ENCODE peak calls at places on chromosomes 12 and 14, in four cellular contexts. One of them, this sample, is unnamed.

GRCh38 chr14:103538291-103539055 is 9.5 kb downstream of the TRMT61A start:
- DNase-seq in hepatocyte: no peak
- DNase-seq in uterus: no peak
- DNase-seq in transverse colon: no peak
- DNase-seq in this sample: peak; percentile 68

GRCh38 chr12:25840678-25841077 is 117.8 kb upstream of the RASSF8 start:
- DNase-seq in hepatocyte: no peak
- DNase-seq in uterus: no peak
- DNase-seq in transverse colon: no peak
- DNase-seq in this sample: no peak

GRCh38 chr12:77228376-77228775 is 163.0 kb upstream of the E2F7 start:
- DNase-seq in hepatocyte: no peak
- DNase-seq in uterus: no peak
- DNase-seq in transverse colon: no peak
- DNase-seq in this sample: no peak

GRCh38 chr14:92942576-92942975 is 19.6 kb downstream of the CHGA start:
- DNase-seq in hepatocyte: no peak
- DNase-seq in uterus: no peak
- DNase-seq in transverse colon: no peak
- DNase-seq in this sample: no peak

GRCh38 chr14:70045296-70045695 is 143.5 kb downstream of the SLC8A3 start:
- DNase-seq in hepatocyte: no peak
- DNase-seq in uterus: no peak
- DNase-seq in transverse colon: no peak
- DNase-seq in this sample: no peak

GRCh38 chr12:103768467-103769123 is 72.4 kb downstream of the NT5DC3 start:
- DNase-seq in hepatocyte: no peak
- DNase-seq in uterus: no peak
- DNase-seq in transverse colon: no peak
- DNase-seq in this sample: no peak

GRCh38 chr14:97218713-97219355 is 421.7 kb downstream of the VRK1 start:
- DNase-seq in hepatocyte: peak; percentile 16
- DNase-seq in uterus: no peak
- DNase-seq in transverse colon: no peak
- DNase-seq in this sample: peak; percentile 30

GRCh38 chr12:120652671-120653435 is 12.4 kb downstream of the CABP1 start:
- DNase-seq in hepatocyte: no peak
- DNase-seq in uterus: no peak
- DNase-seq in transverse colon: no peak
- DNase-seq in this sample: no peak

GRCh38 chr14:28635387-28635786 is 131.2 kb upstream of the FOXG1 start:
- DNase-seq in hepatocyte: peak; percentile 57
- DNase-seq in uterus: no peak
- DNase-seq in transverse colon: no peak
- DNase-seq in this sample: no peak

GRCh38 chr14:72824051-72824450 is 69.8 kb downstream of the DPF3 start:
- DNase-seq in hepatocyte: no peak
- DNase-seq in uterus: no peak
- DNase-seq in transverse colon: no peak
- DNase-seq in this sample: no peak

GRCh38 chr12:48961801-48962200 is 4.5 kb upstream of the ARF3 start:
- DNase-seq in hepatocyte: no peak
- DNase-seq in uterus: no peak
- DNase-seq in transverse colon: no peak
- DNase-seq in this sample: no peak

GRCh38 chr12:87520968-87521367 is 508.2 kb downstream of the C12orf50 start:
- DNase-seq in hepatocyte: no peak
- DNase-seq in uterus: no peak
- DNase-seq in transverse colon: no peak
- DNase-seq in this sample: no peak
- H3K9me3 ChIP-seq in hepatocyte: no peaks in the 10 kb centered on the region
- H3K9me3 ChIP-seq in uterus: no peaks in the 10 kb centered on the region
- H3K9me3 ChIP-seq in transverse colon: no peaks in the 10 kb centered on the region
- H3K9me3 ChIP-seq in this sample: no peaks in the 10 kb centered on the region

GRCh38 chr12:132204822-132205270 is 60.6 kb downstream of the NOC4L start:
- DNase-seq in hepatocyte: no peak
- DNase-seq in uterus: no peak
- DNase-seq in transverse colon: no peak
- DNase-seq in this sample: no peak

GRCh38 chr12:132201391-132202120 is 57.3 kb downstream of the NOC4L start:
- DNase-seq in hepatocyte: no peak
- DNase-seq in uterus: no peak
- DNase-seq in transverse colon: no peak
- DNase-seq in this sample: no peak

GRCh38 chr12:132204064-132204821 is 60.0 kb downstream of the NOC4L start:
- DNase-seq in hepatocyte: no peak
- DNase-seq in uterus: no peak
- DNase-seq in transverse colon: no peak
- DNase-seq in this sample: no peak

GRCh38 chr12:132200800-132201199 is 56.5 kb downstream of the NOC4L start:
- DNase-seq in hepatocyte: no peak
- DNase-seq in uterus: no peak
- DNase-seq in transverse colon: no peak
- DNase-seq in this sample: no peak

GRCh38 chr12:132202929-132203721 is 58.9 kb downstream of the NOC4L start:
- DNase-seq in hepatocyte: no peak
- DNase-seq in uterus: no peak
- DNase-seq in transverse colon: no peak
- DNase-seq in this sample: no peak
- H3K9me3 ChIP-seq in hepatocyte: no peaks in the 10 kb centered on the region
- H3K9me3 ChIP-seq in uterus: no peaks in the 10 kb centered on the region
- H3K9me3 ChIP-seq in transverse colon: no peaks in the 10 kb centered on the region
- H3K9me3 ChIP-seq in this sample: no peaks in the 10 kb centered on the region

GRCh38 chr14:105848570-105848969 is 322.2 kb downstream of the TMEM121 start:
- DNase-seq in hepatocyte: no peak
- DNase-seq in uterus: no peak
- DNase-seq in transverse colon: no peak
- DNase-seq in this sample: no peak
- H3K9me3 ChIP-seq in hepatocyte: no peaks in the 10 kb centered on the region
- H3K9me3 ChIP-seq in uterus: no peaks in the 10 kb centered on the region
- H3K9me3 ChIP-seq in transverse colon: no peaks in the 10 kb centered on the region
- H3K9me3 ChIP-seq in this sample: no peaks in the 10 kb centered on the region

GRCh38 chr12:72684491-72684890 is 412.3 kb downstream of the TRHDE start:
- DNase-seq in hepatocyte: no peak
- DNase-seq in uterus: no peak
- DNase-seq in transverse colon: no peak
- DNase-seq in this sample: no peak

GRCh38 chr12:72677187-72677586 is 405.0 kb downstream of the TRHDE start:
- DNase-seq in hepatocyte: no peak
- DNase-seq in uterus: no peak
- DNase-seq in transverse colon: no peak
- DNase-seq in this sample: no peak

GRCh38 chr12:72679147-72679757 is 407.1 kb downstream of the TRHDE start:
- DNase-seq in hepatocyte: no peak
- DNase-seq in uterus: no peak
- DNase-seq in transverse colon: no peak
- DNase-seq in this sample: no peak

DNA sequence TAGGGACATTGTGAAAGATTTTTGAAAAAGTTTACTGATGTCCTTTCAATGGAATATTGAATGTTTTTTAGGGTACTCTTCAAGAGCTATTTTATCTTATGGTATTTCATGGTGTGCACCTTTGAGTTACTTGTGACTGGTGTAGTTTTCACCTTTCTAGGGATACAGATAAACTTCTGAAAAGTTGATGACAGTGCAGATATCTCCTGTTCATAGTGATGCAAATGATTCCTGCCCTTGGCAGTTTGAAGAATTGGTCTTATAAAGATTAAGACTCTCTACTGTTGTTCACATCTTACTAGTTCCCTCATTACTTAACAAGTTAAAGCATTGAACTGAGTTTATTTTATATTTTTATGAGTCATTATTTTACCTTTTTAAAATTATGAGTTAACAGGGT is 408.9 kb downstream of the TRHDE start:
- DNase-seq in hepatocyte: no peak
- DNase-seq in uterus: no peak
- DNase-seq in transverse colon: no peak
- DNase-seq in this sample: no peak
- H3K9me3 ChIP-seq in hepatocyte: no peaks in the 10 kb centered on the region
- H3K9me3 ChIP-seq in uterus: no peaks in the 10 kb centered on the region
- H3K9me3 ChIP-seq in transverse colon: no peaks in the 10 kb centered on the region
- H3K9me3 ChIP-seq in this sample: no peaks in the 10 kb centered on the region

DNA sequence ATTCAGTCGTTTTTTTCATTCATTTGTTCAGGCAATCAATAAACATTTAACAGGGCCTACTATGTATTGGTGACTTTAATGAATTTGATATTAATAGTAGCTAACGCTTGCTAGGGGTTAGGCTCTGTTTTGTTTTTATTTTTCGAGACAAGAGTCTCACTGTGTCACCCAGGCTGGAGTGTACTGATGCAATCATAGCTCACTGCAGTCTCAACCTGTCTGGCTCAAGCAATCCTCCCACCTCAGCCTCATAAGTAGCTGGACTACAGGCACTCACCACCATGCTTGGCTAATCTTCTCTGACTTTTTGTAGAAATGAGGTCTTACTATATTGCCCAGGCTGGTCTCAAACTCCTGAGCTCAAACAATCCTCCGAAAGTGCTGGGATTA is 25.6 kb upstream of the MED13L start:
- DNase-seq in hepatocyte: no peak
- DNase-seq in uterus: no peak
- DNase-seq in transverse colon: no peak
- DNase-seq in this sample: no peak
- H3K9me3 ChIP-seq in hepatocyte: no peaks in the 10 kb centered on the region
- H3K9me3 ChIP-seq in uterus: no peaks in the 10 kb centered on the region
- H3K9me3 ChIP-seq in transverse colon: no peaks in the 10 kb centered on the region
- H3K9me3 ChIP-seq in this sample: no peaks in the 10 kb centered on the region

This sample was measured in thyroid gland.